ENCODE peak calls at places on chromosomes 4 and X, in ten cellular contexts. Z is HCT116, S is transverse colon, A is neural crest cell, H is HFFc6, X is sigmoid colon, P is endothelial cell, M is WTC11, D is fibroblast of mammary gland, R is spleen. L is an unnamed sample.

GRCh38 chrX:94942603-94943002 is 1268.6 kb downstream of the FAM133A start:
- DNase-seq in Z (no peak), S (no peak), A (no peak), H (no peak), X (no peak), P (no peak), M (no peak), D (no peak), R (no peak), L (no peak)

GRCh38 chr4:57374866-57375595 is 264.8 kb upstream of the IGFBP7 start:
- DNase-seq in Z (no peak), S (no peak), A (no peak), H (no peak), X (no peak), P (no peak), M (no peak), D (no peak), R (no peak), L (no peak)

GRCh38 chr4:140223056-140223810 is 69.2 kb upstream of the MAML3 start:
- DNase-seq in Z (peak; percentile 8), S (no peak), A (no peak), H (peak; percentile 55), X (no peak), P (no peak), M (no peak), D (peak; percentile 55), R (no peak), L (no peak)

GRCh38 chr4:164428561-164428960 is 325.4 kb upstream of the SMIM31 start:
- DNase-seq in Z (no peak), S (no peak), A (no peak), H (no peak), X (no peak), P (no peak), M (no peak), D (no peak), R (no peak), L (no peak)

GRCh38 chr4:121951570-121952110 is at the start of gene TRPC3:
- DNase-seq in Z (no peak), S (peak; percentile 17), A (peak; percentile 20), H (no peak), X (peak; percentile 64), P (peak; percentile 52), M (peak; percentile 39), D (no peak), R (peak; percentile 85), L (peak; percentile 22)

GRCh38 chr4:135238940-135239339 is 1037.4 kb upstream of the PABPC4L start:
- DNase-seq in Z (no peak), S (no peak), A (no peak), H (peak; percentile 38), X (no peak), P (no peak), M (no peak), D (peak; percentile 3), R (no peak), L (no peak)

GRCh38 chr4:89161841-89162240 is 50.5 kb downstream of the TIGD2 start:
- DNase-seq in Z (no peak), S (no peak), A (no peak), H (peak; percentile 50), X (no peak), P (no peak), M (no peak), D (peak; percentile 73), R (no peak), L (no peak)

GRCh38 chr4:183100827-183101226 is 1.8 kb downstream of the WWC2 start:
- DNase-seq in Z (no peak), S (no peak), A (no peak), H (no peak), X (no peak), P (no peak), M (no peak), D (no peak), R (no peak), L (no peak)

GRCh38 chr4:38615847-38616246 is 48.2 kb upstream of the KLF3 start:
- DNase-seq in Z (no peak), S (no peak), A (no peak), H (no peak), X (no peak), P (no peak), M (no peak), D (no peak), R (no peak), L (no peak)

GRCh38 chrX:22043872-22044271 is 11.7 kb downstream of the PHEX start:
- DNase-seq in Z (no peak), S (no peak), A (no peak), H (no peak), X (no peak), P (no peak), M (no peak), D (no peak), R (no peak), L (no peak)

GRCh38 chr4:82833696-82834313 is 35.2 kb upstream of the SCD5 start:
- DNase-seq in Z (no peak), S (peak; percentile 27), A (no peak), H (peak; percentile 89), X (no peak), P (no peak), M (no peak), D (peak; percentile 86), R (no peak), L (no peak)

GRCh38 chr4:3706565-3707422 is 59.4 kb upstream of the ADRA2C start:
- DNase-seq in Z (no peak), S (no peak), A (no peak), H (no peak), X (no peak), P (no peak), M (no peak), D (no peak), R (peak; percentile 45), L (no peak)

GRCh38 chrX:96685205-96686099 is 810 bp downstream of the DIAPH2 start:
- DNase-seq in Z (no peak), S (peak; percentile 45), A (peak; percentile 8), H (peak; percentile 29), X (peak; percentile 68), P (peak; percentile 11), M (peak; percentile 12), D (peak; percentile 70), R (peak; percentile 86), L (peak; percentile 10)
- TF ChIP-seq CTCF in Z (no peak), S (no peak), A (no peak), H (no peak), X (no peak), P (no peak), M (no peak), D (no peak), R (no peak), L (no peak)

DNA sequence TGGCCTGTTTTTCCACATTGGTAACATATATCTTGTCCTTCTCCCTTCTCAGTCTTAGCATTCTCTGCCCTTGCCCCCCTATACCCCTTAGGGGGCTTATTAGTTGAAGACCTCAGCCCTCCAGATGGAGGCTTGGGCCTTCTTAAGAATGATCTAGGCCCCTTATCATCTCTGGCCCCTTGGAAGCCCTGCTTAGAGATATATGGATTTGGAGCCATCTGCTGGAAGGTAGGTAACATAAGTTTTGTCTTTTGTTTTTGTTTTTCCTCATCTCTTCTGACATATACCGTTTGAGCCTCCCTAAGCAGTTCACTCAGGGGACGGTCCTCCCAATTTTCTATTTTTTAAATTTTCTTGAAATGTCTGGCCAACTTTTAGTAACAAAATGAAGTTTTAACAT is 48.3 kb upstream of the NAP1L2 start:
- DNase-seq in Z (peak; percentile 0), S (no peak), A (no peak), H (no peak), X (no peak), P (no peak), M (no peak), D (peak; percentile 18), R (no peak), L (no peak)
- TF ChIP-seq CTCF in Z (no peak), S (peak; percentile 26), A (peak; percentile 47), H (peak; percentile 19), X (no peak), P (no peak), M (no peak), D (peak; percentile 27), R (no peak), L (peak; percentile 27)

DNA sequence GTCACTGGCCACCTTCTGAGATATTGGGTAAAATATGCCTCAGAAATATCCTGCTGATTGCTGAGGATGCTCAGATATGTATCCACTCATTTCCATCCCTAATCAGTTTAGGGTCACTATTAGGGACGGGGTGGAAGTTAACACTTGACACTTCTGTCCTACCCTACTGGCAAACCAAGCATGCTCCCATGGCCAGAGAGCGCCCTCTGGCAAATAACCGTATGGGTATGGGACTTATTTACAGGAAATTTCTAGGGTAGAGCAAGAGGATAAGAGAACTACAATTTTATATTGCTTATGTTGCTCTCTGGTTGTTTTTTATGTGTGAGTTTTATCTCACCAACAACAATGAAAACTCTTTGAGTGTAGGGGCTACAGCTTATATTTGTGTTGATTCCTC is 86.8 kb upstream of the TSPAN7 start:
- DNase-seq in Z (no peak), S (no peak), A (no peak), H (no peak), X (no peak), P (no peak), M (peak; percentile 25), D (no peak), R (no peak), L (no peak)
- TF ChIP-seq CTCF in Z (no peak), S (no peak), A (no peak), H (no peak), X (no peak), P (no peak), M (no peak), D (no peak), R (no peak), L (no peak)

GRCh38 chr4:176034936-176035335 is 30.7 kb upstream of the WDR17 start:
- DNase-seq in Z (no peak), S (no peak), A (no peak), H (no peak), X (no peak), P (no peak), M (no peak), D (peak; percentile 44), R (no peak), L (no peak)

GRCh38 chr4:176031927-176032326 is 33.7 kb upstream of the WDR17 start:
- DNase-seq in Z (no peak), S (no peak), A (no peak), H (no peak), X (no peak), P (no peak), M (no peak), D (no peak), R (no peak), L (no peak)

GRCh38 chr4:176036585-176037205 is 28.9 kb upstream of the WDR17 start:
- DNase-seq in Z (no peak), S (no peak), A (no peak), H (no peak), X (no peak), P (no peak), M (no peak), D (no peak), R (no peak), L (no peak)

GRCh38 chr4:176032454-176032853 is 33.2 kb upstream of the WDR17 start:
- DNase-seq in Z (no peak), S (no peak), A (no peak), H (no peak), X (no peak), P (no peak), M (no peak), D (no peak), R (no peak), L (no peak)

DNA sequence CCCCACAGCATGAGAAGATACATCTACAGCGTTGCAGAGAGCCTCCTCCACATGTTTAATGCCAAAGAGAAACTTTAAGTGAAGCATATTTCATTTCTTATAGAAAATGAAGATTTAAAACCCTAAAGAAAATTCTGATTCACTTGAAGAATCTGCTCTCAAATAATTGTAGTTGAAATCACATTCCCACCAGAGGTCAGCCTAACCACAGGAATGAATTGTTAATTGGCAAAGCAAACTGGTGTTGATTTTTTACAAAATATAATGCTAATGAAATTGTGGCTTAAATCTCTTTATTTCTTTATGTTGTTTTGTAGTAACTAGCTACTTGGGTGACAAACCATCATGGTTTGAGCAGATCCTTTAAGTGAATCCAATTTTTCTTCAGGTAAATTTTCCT is 31.1 kb upstream of the WDR17 start:
- DNase-seq in Z (peak; percentile 27), S (no peak), A (peak; percentile 17), H (peak; percentile 35), X (no peak), P (peak; percentile 14), M (no peak), D (peak; percentile 68), R (no peak), L (no peak)
- TF ChIP-seq CTCF in Z (no peak), S (peak; percentile 24), A (peak; percentile 63), H (peak; percentile 65), X (peak; percentile 48), P (no peak), M (peak; percentile 13), D (peak; percentile 29), R (no peak), L (peak; percentile 67)

L was measured in progenitor cell of endocrine pancreas.